ENCODE peak calls at places on chromosome 4, in five cellular contexts. E is hepatic stellate cell; P is RPMI7951; R is activated T-helper 1 cell treated with anti-CD3 and anti-CD28 coated beads, Interleukin-2, amount 50 U/mL, for 16 hours; I is heart left ventricle. B is an unnamed sample.

GRCh38 chr4:87956501-87956900 is 19.0 kb upstream of the SPP1 start:
- DNase-seq in E (no peak), I (no peak), R (no peak), P (no peak), B (no peak)

GRCh38 chr4:85644061-85644460 is 169.1 kb downstream of the ARHGAP24 start:
- DNase-seq in R (no peak), I (no peak), P (no peak), E (no peak), B (no peak)

GRCh38 chr4:186900232-186900900 is 176.7 kb upstream of the FAT1 start:
- DNase-seq in R (no peak), E (peak), I (no peak), P (peak), B (peak)

GRCh38 chr4:41658106-41658505 is 90.4 kb downstream of the PHOX2B start:
- DNase-seq in P (no peak), E (no peak), I (no peak), R (no peak), B (no peak)

GRCh38 chr4:174928575-174929253 is 10.6 kb downstream of the ADAM29 start:
- DNase-seq in E (no peak), P (no peak), R (no peak), I (no peak), B (no peak)

GRCh38 chr4:6204871-6205583 is 4.7 kb upstream of the JAKMIP1 start:
- DNase-seq in E (no peak), I (no peak), R (no peak), P (no peak), B (no peak)

GRCh38 chr4:55216871-55217635 is 91.7 kb upstream of the KDR start:
- DNase-seq in R (no peak), E (no peak), P (no peak), I (no peak), B (no peak)

GRCh38 chr4:176300036-176300435 is 19.7 kb upstream of the SPCS3 start:
- DNase-seq in P (no peak), I (no peak), R (no peak), E (no peak), B (no peak)

GRCh38 chr4:1176398-1177273 is 4.3 kb upstream of the SPON2 start:
- DNase-seq in R (no peak), E (no peak), P (no peak), I (no peak), B (no peak)

B was measured in H4.